ENCODE peak calls at places on chromosome 11, in six cellular contexts. U is cardiac muscle cell, E is lung, X is prostate gland, F is GM23248, A is pancreas. L is an unnamed sample. For H3K36me3 and H3K9me3, the result is how much of the 10 kb centered on the place peaks cover.

GRCh38 chr11:64650923-64651523 is 60.0 kb downstream of the SLC22A12 start:
- DNase-seq in E (no peak), U (peak), F (peak), X (no peak), A (no peak), L (no peak)

GRCh38 chr11:18115360-18116127 is 9.7 kb upstream of the SAAL1 start:
- DNase-seq in F (peak), A (peak), X (peak), U (peak), E (peak), L (peak)

GRCh38 chr11:125956371-125956770 is 10.5 kb downstream of the VSIG10L2 start:
- DNase-seq in U (no peak), A (no peak), E (no peak), X (no peak), F (peak), L (no peak)

GRCh38 chr11:6353367-6353987 is 33.2 kb upstream of the CAVIN3 start:
- DNase-seq in F (peak), X (peak), A (peak), E (peak), U (peak), L (peak)

GRCh38 chr11:123885570-123885969 is at the start of gene TMEM225:
- DNase-seq in X (no peak), E (no peak), U (no peak), F (no peak), A (no peak), L (no peak)

GRCh38 chr11:65660038-65660437 is 2.7 kb downstream of the RELA start:
- DNase-seq in F (no peak), A (no peak), U (no peak), E (no peak), X (no peak), L (no peak)

GRCh38 chr11:121018746-121019145 is 5.2 kb upstream of the TBCEL start:
- DNase-seq in U (no peak), A (no peak), F (no peak), E (no peak), X (no peak), L (no peak)

GRCh38 chr11:132972565-132972964 is 559.7 kb downstream of the OPCML start:
- DNase-seq in A (no peak), F (no peak), U (no peak), X (no peak), E (no peak), L (no peak)

GRCh38 chr11:14249121-14249963 is 109.6 kb downstream of the RRAS2 start:
- DNase-seq in A (peak), X (peak), U (peak), F (peak), E (peak), L (peak)

GRCh38 chr11:65892661-65893317 is 2.3 kb downstream of the CCDC85B start:
- DNase-seq in A (no peak), E (no peak), X (no peak), F (no peak), U (no peak), L (no peak)

GRCh38 chr11:45472713-45473317 is 186.7 kb upstream of the SYT13 start:
- DNase-seq in E (no peak), A (peak), X (no peak), U (no peak), F (no peak), L (no peak)

GRCh38 chr11:35373284-35373933 is 45.9 kb downstream of the SLC1A2 start:
- DNase-seq in A (peak), U (no peak), E (no peak), F (peak), X (no peak), L (no peak)

GRCh38 chr11:79026803-79027445 is 413.9 kb downstream of the TENM4 start:
- DNase-seq in A (no peak), F (peak), X (no peak), U (no peak), E (no peak), L (no peak)

GRCh38 chr11:19607656-19608360 is 104.8 kb upstream of the NAV2 start:
- DNase-seq in X (peak), E (no peak), U (no peak), A (no peak), F (no peak), L (no peak)

GRCh38 chr11:12287374-12288211 is 89.8 kb upstream of the PARVA start:
- DNase-seq in F (peak), A (no peak), E (peak), X (peak), U (peak), L (no peak)

GRCh38 chr11:112082729-112083128 is 3.8 kb downstream of the TIMM8B start:
- DNase-seq in E (no peak), F (peak), U (no peak), A (no peak), X (no peak), L (no peak)

GRCh38 chr11:112511271-112511670 is 250.6 kb upstream of the PLET1 start:
- DNase-seq in U (no peak), X (no peak), E (no peak), F (peak), A (no peak), L (no peak)

GRCh38 chr11:15929371-15929801 is 427.0 kb downstream of the SOX6 start:
- DNase-seq in F (no peak), X (no peak), E (no peak), U (no peak), A (no peak), L (no peak)

GRCh38 chr11:34052608-34053160 is 1.2 kb downstream of the CAPRIN1 start:
- DNase-seq in A (peak), U (peak), X (peak), E (peak), F (peak), L (peak)

GRCh38 chr11:20013346-20014066 is 146.8 kb downstream of the DBX1 start:
- DNase-seq in A (no peak), E (no peak), F (no peak), X (no peak), U (peak), L (no peak)

GRCh38 chr11:19929655-19930054 is 217.0 kb downstream of the NAV2 start:
- DNase-seq in U (no peak), F (peak), E (no peak), A (no peak), X (no peak), L (no peak)

GRCh38 chr11:116725434-116726221 is 47.2 kb downstream of the BUD13 start:
- DNase-seq in F (peak), E (no peak), A (no peak), X (no peak), U (no peak), L (no peak)

GRCh38 chr11:102733232-102733875 is 8.6 kb upstream of the MMP8 start:
- DNase-seq in F (peak), X (peak), A (peak), E (peak), U (peak), L (no peak)

GRCh38 chr11:108131993-108132392 is 10.6 kb downstream of the ACAT1 start:
- DNase-seq in U (no peak), E (no peak), A (no peak), X (no peak), F (peak), L (no peak)

GRCh38 chr11:126102436-126102894 is 39.8 kb upstream of the CDON start:
- DNase-seq in U (peak), A (peak), X (peak), E (peak), F (peak), L (no peak)

DNA sequence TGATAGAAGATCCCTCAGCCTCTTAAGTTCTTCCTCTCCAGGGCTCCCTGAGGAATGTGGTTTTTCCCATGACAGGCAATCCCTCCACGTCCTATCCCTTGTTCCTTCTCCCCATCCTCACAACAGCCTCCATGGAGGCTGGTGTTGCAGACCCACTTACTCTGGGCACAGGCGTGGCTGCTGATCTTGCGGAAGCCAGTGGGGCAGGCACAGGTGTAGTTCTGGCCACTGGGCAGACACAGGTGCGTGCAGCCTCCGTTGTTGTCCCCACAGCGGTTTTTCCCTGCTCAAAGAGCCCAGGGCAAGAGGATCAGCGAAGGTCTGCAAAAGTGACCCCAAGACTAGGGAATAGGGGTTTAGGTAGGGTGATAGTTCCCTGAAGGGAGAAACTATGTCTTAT is 29.1 kb downstream of the LRP4 start:
- DNase-seq in F (no peak), U (no peak), A (no peak), E (no peak), X (no peak), L (no peak)
- H3K36me3 ChIP-seq in F (under half), U (under half), A (under half), E (under half), X (under half), L (under half)

GRCh38 chr11:56048480-56048879 is 21.0 kb downstream of the OR5AS1 start:
- DNase-seq in F (no peak), E (no peak), A (no peak), X (no peak), U (no peak), L (no peak)

GRCh38 chr11:56045538-56045937 is 18.1 kb downstream of the OR5AS1 start:
- DNase-seq in A (peak), U (no peak), E (no peak), X (no peak), F (no peak), L (no peak)
- H3K9me3 ChIP-seq in A (under half), U (under half), E (under half), X (under half), F (under half), L (under half)

GRCh38 chr11:67299471-67300191 is 3.7 kb upstream of the SSH3 start:
- DNase-seq in E (no peak), U (no peak), X (no peak), F (no peak), A (no peak), L (no peak)

GRCh38 chr11:67300256-67300755 is 3.0 kb upstream of the SSH3 start:
- DNase-seq in F (no peak), U (no peak), X (no peak), E (no peak), A (peak), L (no peak)

GRCh38 chr11:67301313-67301921 is 1.9 kb upstream of the SSH3 start:
- DNase-seq in A (peak), X (no peak), F (no peak), U (no peak), E (no peak), L (no peak)

GRCh38 chr11:67300756-67301312 is 2.5 kb upstream of the SSH3 start:
- DNase-seq in A (peak), X (no peak), U (no peak), F (no peak), E (no peak), L (no peak)

DNA sequence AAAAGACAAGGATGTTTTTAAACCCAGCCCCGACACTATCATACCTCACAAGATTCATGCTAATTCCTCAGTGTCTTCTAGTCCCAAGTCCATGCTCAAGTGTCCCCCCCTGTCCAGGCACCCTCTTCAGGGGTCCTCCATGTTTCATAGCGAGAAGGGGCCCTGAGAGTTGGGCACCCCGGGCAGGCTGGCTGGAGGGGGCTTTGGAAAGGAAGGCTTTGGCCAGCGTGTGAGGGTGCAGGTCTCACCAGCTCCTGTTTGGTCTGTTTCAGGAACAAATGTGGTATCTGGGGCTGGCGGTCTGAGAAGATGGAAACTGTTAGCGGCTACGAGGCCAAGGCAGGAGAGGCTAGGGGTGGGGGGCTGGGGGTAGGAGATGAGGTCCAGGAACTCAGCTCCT is 4.5 kb upstream of the SSH3 start:
- DNase-seq in X (no peak), E (no peak), U (no peak), F (no peak), A (no peak), L (no peak)
- H3K36me3 ChIP-seq in X (under half), E (under half), U (under half), F (under half), A (under half), L (half or more)

GRCh38 chr11:73114110-73114834 is 27.8 kb downstream of the FCHSD2 start:
- DNase-seq in U (no peak), A (no peak), E (no peak), F (no peak), X (no peak), L (no peak)

GRCh38 chr11:73113426-73113825 is 28.7 kb downstream of the FCHSD2 start:
- DNase-seq in A (no peak), E (no peak), U (no peak), X (no peak), F (no peak), L (no peak)

DNA sequence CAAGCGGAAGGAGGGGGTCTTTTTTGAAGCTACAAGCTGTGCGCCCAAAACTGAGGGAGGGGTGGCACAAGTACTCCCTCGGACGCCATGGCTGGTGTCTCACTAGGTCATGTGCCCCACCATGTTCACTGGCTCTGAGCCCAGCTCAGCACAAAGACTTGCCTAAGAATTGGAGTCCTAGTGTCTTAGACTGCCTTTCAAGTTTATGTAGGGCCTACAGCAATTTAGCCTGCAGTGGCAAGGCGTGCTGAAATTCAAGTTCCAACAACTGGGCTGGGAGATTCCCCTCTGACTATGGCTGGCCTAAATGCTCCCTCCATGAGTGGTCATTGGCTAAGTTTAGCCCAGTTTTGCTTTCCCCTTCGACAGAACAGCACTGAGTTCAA is 27.3 kb downstream of the FCHSD2 start:
- DNase-seq in E (no peak), A (no peak), X (no peak), F (no peak), U (no peak), L (no peak)
- H3K9me3 ChIP-seq in E (under half), A (under half), X (under half), F (under half), U (under half), L (under half)

GRCh38 chr11:93668171-93668570 is 6.7 kb downstream of the CEP295 start:
- DNase-seq in A (no peak), F (no peak), X (no peak), E (no peak), U (no peak), L (no peak)
- H3K36me3 ChIP-seq in A (under half), F (under half), X (under half), E (under half), U (half or more), L (under half)

DNA sequence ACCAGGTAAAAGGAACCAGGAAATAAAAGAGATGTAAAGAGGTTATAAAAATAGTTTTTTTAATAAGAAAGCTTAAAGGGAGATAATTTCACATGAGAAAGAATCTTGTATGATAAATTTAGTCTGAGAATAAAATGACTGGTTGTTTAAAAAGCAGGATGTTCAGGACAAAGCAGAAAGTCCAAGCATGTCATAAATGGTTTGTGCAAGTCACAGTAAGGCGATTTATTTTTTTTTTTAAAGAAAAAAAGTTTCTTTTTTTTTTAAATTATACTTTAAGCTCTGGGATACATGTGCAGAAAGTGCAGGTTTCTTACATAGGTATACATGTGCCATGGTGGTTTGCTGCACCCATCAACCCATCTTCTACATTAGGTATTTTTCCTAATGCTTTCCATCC is 30.8 kb downstream of the GLYATL2 start:
- DNase-seq in E (no peak), A (no peak), X (no peak), F (no peak), U (no peak), L (no peak)
- H3K9me3 ChIP-seq in E (under half), A (under half), X (under half), F (under half), U (under half), L (under half)

GRCh38 chr11:57097149-57097548 is 84.6 kb upstream of the LRRC55 start:
- DNase-seq in F (no peak), E (no peak), U (no peak), A (no peak), X (no peak), L (no peak)
- H3K36me3 ChIP-seq in F (under half), E (under half), U (under half), A (under half), X (under half), L (under half)